ENCODE peak calls at places on chromosomes 7 and 10, in six cellular contexts. One of them, this sample, is unnamed. For H3K9me3, the result is how much of the 10 kb centered on the place peaks cover.

GRCh38 chr10:21552638-21553037 is 18.6 kb downstream of the MLLT10 start:
- DNase-seq in GM12878: no peak
- DNase-seq in H1: no peak
- DNase-seq in HCT116: no peak
- DNase-seq in K562: no peak
- DNase-seq in HepG2: no peak
- DNase-seq in this sample: no peak

GRCh38 chr10:62616885-62617635 is 187.5 kb upstream of the ADO start:
- DNase-seq in GM12878: no peak
- DNase-seq in H1: no peak
- DNase-seq in HCT116: no peak
- DNase-seq in K562: no peak
- DNase-seq in HepG2: no peak
- DNase-seq in this sample: no peak

GRCh38 chr7:44678468-44679179 is 70.0 kb upstream of the ZMIZ2 start:
- DNase-seq in GM12878: no peak
- DNase-seq in H1: no peak
- DNase-seq in HCT116: no peak
- DNase-seq in K562: no peak
- DNase-seq in HepG2: peak
- DNase-seq in this sample: no peak

GRCh38 chr10:108836362-108836761 is 1086.9 kb downstream of the XPNPEP1 start:
- DNase-seq in GM12878: no peak
- DNase-seq in H1: no peak
- DNase-seq in HCT116: no peak
- DNase-seq in K562: no peak
- DNase-seq in HepG2: no peak
- DNase-seq in this sample: no peak

GRCh38 chr7:115216652-115217051 is 294.8 kb downstream of the MDFIC start:
- DNase-seq in GM12878: no peak
- DNase-seq in H1: no peak
- DNase-seq in HCT116: no peak
- DNase-seq in K562: no peak
- DNase-seq in HepG2: no peak
- DNase-seq in this sample: peak

GRCh38 chr10:22259280-22259679 is 41.5 kb upstream of the EBLN1 start:
- DNase-seq in GM12878: no peak
- DNase-seq in H1: no peak
- DNase-seq in HCT116: no peak
- DNase-seq in K562: peak
- DNase-seq in HepG2: no peak
- DNase-seq in this sample: no peak

GRCh38 chr10:102633282-102633681 is 11.0 kb upstream of the TRIM8 start:
- DNase-seq in GM12878: no peak
- DNase-seq in H1: no peak
- DNase-seq in HCT116: no peak
- DNase-seq in K562: no peak
- DNase-seq in HepG2: no peak
- DNase-seq in this sample: no peak

GRCh38 chr7:36280840-36281812 is 108.5 kb upstream of the ANLN start:
- DNase-seq in GM12878: no peak
- DNase-seq in H1: no peak
- DNase-seq in HCT116: peak
- DNase-seq in K562: peak
- DNase-seq in HepG2: no peak
- DNase-seq in this sample: peak

GRCh38 chr10:5659702-5660528 is 6.5 kb downstream of the ASB13 start:
- DNase-seq in GM12878: no peak
- DNase-seq in H1: no peak
- DNase-seq in HCT116: peak
- DNase-seq in K562: peak
- DNase-seq in HepG2: peak
- DNase-seq in this sample: no peak

GRCh38 chr7:132049462-132050304 is 493.3 kb upstream of the PODXL start:
- DNase-seq in GM12878: no peak
- DNase-seq in H1: no peak
- DNase-seq in HCT116: peak
- DNase-seq in K562: peak
- DNase-seq in HepG2: peak
- DNase-seq in this sample: peak

GRCh38 chr7:7641129-7641663 is 644 bp downstream of the UMAD1 start:
- DNase-seq in GM12878: no peak
- DNase-seq in H1: no peak
- DNase-seq in HCT116: peak
- DNase-seq in K562: peak
- DNase-seq in HepG2: peak
- DNase-seq in this sample: peak

GRCh38 chr10:70858759-70859158 is 29.6 kb downstream of the PCBD1 start:
- DNase-seq in GM12878: no peak
- DNase-seq in H1: no peak
- DNase-seq in HCT116: no peak
- DNase-seq in K562: no peak
- DNase-seq in HepG2: no peak
- DNase-seq in this sample: no peak

GRCh38 chr7:8379264-8379663 is 54.1 kb upstream of the NXPH1 start:
- DNase-seq in GM12878: no peak
- DNase-seq in H1: no peak
- DNase-seq in HCT116: no peak
- DNase-seq in K562: no peak
- DNase-seq in HepG2: no peak
- DNase-seq in this sample: no peak

GRCh38 chr7:32335107-32335506 is 155.1 kb downstream of the LSM5 start:
- DNase-seq in GM12878: no peak
- DNase-seq in H1: no peak
- DNase-seq in HCT116: no peak
- DNase-seq in K562: no peak
- DNase-seq in HepG2: no peak
- DNase-seq in this sample: no peak

GRCh38 chr10:108868881-108869280 is 1054.4 kb downstream of the XPNPEP1 start:
- DNase-seq in GM12878: no peak
- DNase-seq in H1: no peak
- DNase-seq in HCT116: no peak
- DNase-seq in K562: no peak
- DNase-seq in HepG2: no peak
- DNase-seq in this sample: no peak

GRCh38 chr7:78090616-78091015 is 292.0 kb downstream of the PHTF2 start:
- DNase-seq in GM12878: no peak
- DNase-seq in H1: no peak
- DNase-seq in HCT116: no peak
- DNase-seq in K562: no peak
- DNase-seq in HepG2: no peak
- DNase-seq in this sample: no peak

GRCh38 chr7:104328970-104329825 is 795 bp downstream of the LHFPL3 start:
- DNase-seq in GM12878: no peak
- DNase-seq in H1: no peak
- DNase-seq in HCT116: no peak
- DNase-seq in K562: no peak
- DNase-seq in HepG2: no peak
- DNase-seq in this sample: no peak

GRCh38 chr10:12628964-12629766 is 279.8 kb downstream of the CAMK1D start:
- DNase-seq in GM12878: no peak
- DNase-seq in H1: no peak
- DNase-seq in HCT116: no peak
- DNase-seq in K562: no peak
- DNase-seq in HepG2: no peak
- DNase-seq in this sample: no peak

GRCh38 chr10:3666525-3667302 is 118.3 kb downstream of the KLF6 start:
- DNase-seq in GM12878: no peak
- DNase-seq in H1: no peak
- DNase-seq in HCT116: no peak
- DNase-seq in K562: no peak
- DNase-seq in HepG2: no peak
- DNase-seq in this sample: no peak

GRCh38 chr7:4862156-4862555 is 326 bp upstream of the PAPOLB start:
- DNase-seq in GM12878: no peak
- DNase-seq in H1: no peak
- DNase-seq in HCT116: no peak
- DNase-seq in K562: no peak
- DNase-seq in HepG2: no peak
- DNase-seq in this sample: no peak

GRCh38 chr10:48658243-48658888 is 26.3 kb upstream of the WDFY4 start:
- DNase-seq in GM12878: no peak
- DNase-seq in H1: peak
- DNase-seq in HCT116: peak
- DNase-seq in K562: peak
- DNase-seq in HepG2: peak
- DNase-seq in this sample: peak

GRCh38 chr10:32961892-32962369 is 3.9 kb upstream of the ITGB1 start:
- DNase-seq in GM12878: no peak
- DNase-seq in H1: no peak
- DNase-seq in HCT116: peak
- DNase-seq in K562: peak
- DNase-seq in HepG2: peak
- DNase-seq in this sample: no peak

GRCh38 chr10:130869179-130869841 is 442.2 kb downstream of the TCERG1L start:
- DNase-seq in GM12878: no peak
- DNase-seq in H1: no peak
- DNase-seq in HCT116: no peak
- DNase-seq in K562: no peak
- DNase-seq in HepG2: no peak
- DNase-seq in this sample: no peak

GRCh38 chr7:44077681-44078091 is 4.6 kb downstream of the POLM start:
- DNase-seq in GM12878: no peak
- DNase-seq in H1: no peak
- DNase-seq in HCT116: no peak
- DNase-seq in K562: no peak
- DNase-seq in HepG2: no peak
- DNase-seq in this sample: no peak

GRCh38 chr7:6294839-6295238 is 22.4 kb upstream of the CYTH3 start:
- DNase-seq in GM12878: no peak
- DNase-seq in H1: no peak
- DNase-seq in HCT116: no peak
- DNase-seq in K562: no peak
- DNase-seq in HepG2: no peak
- DNase-seq in this sample: no peak

GRCh38 chr10:133044502-133044901 is 43.2 kb upstream of the ADGRA1 start:
- DNase-seq in GM12878: no peak
- DNase-seq in H1: no peak
- DNase-seq in HCT116: no peak
- DNase-seq in K562: no peak
- DNase-seq in HepG2: no peak
- DNase-seq in this sample: no peak

GRCh38 chr10:59362184-59362966 is at the start of gene FAM13C:
- DNase-seq in GM12878: no peak
- DNase-seq in H1: peak
- DNase-seq in HCT116: no peak
- DNase-seq in K562: no peak
- DNase-seq in HepG2: peak
- DNase-seq in this sample: peak

GRCh38 chr7:20141666-20142065 is 75.5 kb downstream of the MACC1 start:
- DNase-seq in GM12878: no peak
- DNase-seq in H1: no peak
- DNase-seq in HCT116: no peak
- DNase-seq in K562: no peak
- DNase-seq in HepG2: no peak
- DNase-seq in this sample: no peak

DNA sequence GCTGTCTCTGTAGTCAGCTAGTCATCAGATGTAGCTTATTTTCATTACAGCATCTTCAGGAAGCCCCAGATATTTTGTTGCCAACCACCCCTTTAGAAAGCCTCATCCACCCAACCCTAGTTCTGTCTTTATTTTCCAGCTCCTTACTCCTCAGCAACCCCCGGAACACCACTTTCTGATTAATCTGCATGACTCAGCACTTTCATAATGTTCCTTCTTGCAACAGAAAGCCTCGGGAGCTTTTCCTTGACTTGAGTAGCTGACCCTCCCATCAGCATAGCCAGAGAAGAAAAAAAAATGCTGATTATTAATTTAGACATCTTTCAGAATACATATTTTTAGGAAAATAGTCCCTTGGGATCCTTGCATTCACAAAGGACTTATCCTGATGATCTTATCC is 244.0 kb upstream of the CXCL12 start:
- DNase-seq in GM12878: no peak
- DNase-seq in H1: no peak
- DNase-seq in HCT116: no peak
- DNase-seq in K562: peak
- DNase-seq in HepG2: no peak
- DNase-seq in this sample: no peak
- TF ChIP-seq ZNF274 in GM12878: no peak
- TF ChIP-seq ZNF274 in H1: no peak
- TF ChIP-seq ZNF274 in HCT116: no peak
- TF ChIP-seq ZNF274 in K562: no peak
- TF ChIP-seq ZNF274 in HepG2: no peak
- TF ChIP-seq ZNF274 in this sample: no peak

GRCh38 chr10:67045404-67045803 is 119.6 kb downstream of the LRRTM3 start:
- DNase-seq in GM12878: no peak
- DNase-seq in H1: no peak
- DNase-seq in HCT116: no peak
- DNase-seq in K562: no peak
- DNase-seq in HepG2: no peak
- DNase-seq in this sample: no peak
- H3K9ac ChIP-seq in GM12878: no peak
- H3K9ac ChIP-seq in H1: no peak
- H3K9ac ChIP-seq in HCT116: no peak
- H3K9ac ChIP-seq in K562: no peak
- H3K9ac ChIP-seq in HepG2: no peak
- H3K9ac ChIP-seq in this sample: no peak

GRCh38 chr10:17263580-17263979 is 35.5 kb downstream of the VIM start:
- DNase-seq in GM12878: no peak
- DNase-seq in H1: no peak
- DNase-seq in HCT116: no peak
- DNase-seq in K562: no peak
- DNase-seq in HepG2: no peak
- DNase-seq in this sample: no peak
- H3K9me3 ChIP-seq in GM12878: under half
- H3K9me3 ChIP-seq in H1: under half
- H3K9me3 ChIP-seq in HCT116: under half
- H3K9me3 ChIP-seq in K562: under half
- H3K9me3 ChIP-seq in HepG2: under half
- H3K9me3 ChIP-seq in this sample: under half

GRCh38 chr10:75070478-75071163 is 40.8 kb upstream of the SAMD8 start:
- DNase-seq in GM12878: no peak
- DNase-seq in H1: no peak
- DNase-seq in HCT116: no peak
- DNase-seq in K562: no peak
- DNase-seq in HepG2: no peak
- DNase-seq in this sample: no peak

GRCh38 chr10:75071164-75071489 is 40.3 kb upstream of the SAMD8 start:
- DNase-seq in GM12878: no peak
- DNase-seq in H1: no peak
- DNase-seq in HCT116: no peak
- DNase-seq in K562: no peak
- DNase-seq in HepG2: no peak
- DNase-seq in this sample: no peak

GRCh38 chr10:75072727-75073126 is 38.7 kb upstream of the SAMD8 start:
- DNase-seq in GM12878: no peak
- DNase-seq in H1: no peak
- DNase-seq in HCT116: no peak
- DNase-seq in K562: no peak
- DNase-seq in HepG2: no peak
- DNase-seq in this sample: no peak

GRCh38 chr10:75073442-75073841 is 38.0 kb upstream of the SAMD8 start:
- DNase-seq in GM12878: no peak
- DNase-seq in H1: no peak
- DNase-seq in HCT116: no peak
- DNase-seq in K562: no peak
- DNase-seq in HepG2: no peak
- DNase-seq in this sample: no peak

GRCh38 chr10:75071756-75072155 is 39.7 kb upstream of the SAMD8 start:
- DNase-seq in GM12878: no peak
- DNase-seq in H1: no peak
- DNase-seq in HCT116: no peak
- DNase-seq in K562: no peak
- DNase-seq in HepG2: no peak
- DNase-seq in this sample: no peak
- TF ChIP-seq ZNF274 in GM12878: no peak
- TF ChIP-seq ZNF274 in H1: no peak
- TF ChIP-seq ZNF274 in HCT116: no peak
- TF ChIP-seq ZNF274 in K562: no peak
- TF ChIP-seq ZNF274 in HepG2: no peak
- TF ChIP-seq ZNF274 in this sample: no peak